ENCODE peak calls at places on chromosomes 12 and 14, in four cellular contexts. G is HCT116, J is HepG2, Q is K562. U is an unnamed sample.

GRCh38 chr14:105912641-105913180 is 386.3 kb downstream of the TMEM121 start:
- DNase-seq in G (no peak), J (no peak), Q (no peak), U (no peak)

GRCh38 chr12:45040977-45041376 is 9.9 kb downstream of the DBX2 start:
- DNase-seq in G (no peak), J (no peak), Q (no peak), U (no peak)

GRCh38 chr12:70603044-70603443 is 34.2 kb downstream of the PTPRB start:
- DNase-seq in G (no peak), J (no peak), Q (no peak), U (no peak)

GRCh38 chr14:69045857-69046351 is 66.8 kb upstream of the ACTN1 start:
- DNase-seq in G (no peak), J (no peak), Q (no peak), U (no peak)

GRCh38 chr14:69244946-69245345 is 15.0 kb upstream of the GALNT16 start:
- DNase-seq in G (no peak), J (no peak), Q (no peak), U (no peak)

GRCh38 chr12:68007023-68007422 is 17.8 kb downstream of the IFNG-AS1 start:
- DNase-seq in G (no peak), J (no peak), Q (no peak), U (no peak)

GRCh38 chr14:99619873-99620834 is 16.1 kb upstream of the CCDC85C start:
- DNase-seq in G (no peak), J (no peak), Q (no peak), U (no peak)

GRCh38 chr12:19596755-19597154 is 157.5 kb downstream of the AEBP2 start:
- DNase-seq in G (no peak), J (no peak), Q (no peak), U (no peak)

GRCh38 chr12:127162902-127163301 is 1104.1 kb upstream of the TMEM132C start:
- DNase-seq in G (no peak), J (no peak), Q (peak; percentile 24), U (no peak)

GRCh38 chr14:59407246-59407615 is 57.9 kb downstream of the GPR135 start:
- DNase-seq in G (no peak), J (peak; percentile 26), Q (no peak), U (no peak)

GRCh38 chr14:67426161-67426560 is 14.2 kb upstream of the PLEK2 start:
- DNase-seq in G (no peak), J (no peak), Q (no peak), U (no peak)
- TF ChIP-seq ELF1 in G (no peak), J (no peak), Q (no peak), U (no peak)

GRCh38 chr14:75126679-75127473 is at the start of gene NEK9:
- DNase-seq in G (peak; percentile 83), J (peak; percentile 73), Q (peak; percentile 71), U (peak; percentile 94)

GRCh38 chr14:75127903-75128595 is 1.2 kb upstream of the NEK9 start:
- DNase-seq in G (no peak), J (peak; percentile 51), Q (no peak), U (peak; percentile 8)

GRCh38 chr14:75123991-75124390 is 2.9 kb downstream of the NEK9 start:
- DNase-seq in G (peak; percentile 46), J (no peak), Q (peak; percentile 32), U (peak; percentile 12)

GRCh38 chr14:75125617-75126016 is 1.2 kb downstream of the NEK9 start:
- DNase-seq in G (no peak), J (no peak), Q (no peak), U (peak; percentile 12)

DNA sequence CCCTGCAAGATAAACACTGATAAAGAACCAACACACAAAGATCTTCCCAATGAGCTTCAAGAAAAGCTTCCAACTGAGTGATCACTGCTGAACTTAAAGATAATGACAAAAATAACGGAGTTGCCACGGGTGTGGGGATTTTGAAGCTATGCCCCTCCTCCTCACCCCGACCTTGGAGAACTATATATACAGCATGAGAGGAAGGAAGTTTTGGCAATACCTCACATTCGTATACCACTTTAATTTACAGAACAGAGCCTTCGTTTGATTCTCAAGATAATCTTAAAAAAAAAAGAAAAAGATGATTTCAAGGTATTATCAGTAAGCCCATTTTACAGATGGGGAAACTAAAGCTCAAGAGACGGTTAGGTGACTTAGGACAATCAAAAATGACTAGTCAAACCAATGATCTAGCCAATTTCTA is 715 bp downstream of the NEK9 start:
- DNase-seq in G (no peak), J (no peak), Q (no peak), U (peak; percentile 31)
- TF ChIP-seq ELF1 in G (no peak), J (no peak), Q (no peak), U (no peak)

DNA sequence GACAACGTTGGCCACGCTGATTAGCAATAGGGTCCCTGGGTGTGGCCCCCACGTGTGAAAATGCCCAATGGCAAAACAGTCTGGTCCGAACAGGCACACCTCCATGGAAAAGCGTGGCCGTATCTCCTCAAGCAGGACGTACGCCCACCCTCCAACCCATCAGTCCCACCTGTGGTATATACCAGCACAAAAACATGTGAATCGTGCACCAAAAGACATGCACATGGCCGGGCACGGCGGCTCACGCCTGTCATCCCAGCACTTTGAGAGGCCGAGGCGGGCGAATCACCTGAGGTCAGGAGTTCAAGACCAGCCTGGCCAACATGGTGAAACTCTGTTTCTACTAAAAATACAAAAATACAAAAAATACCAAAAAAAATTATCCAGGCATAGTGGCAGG is 14.9 kb upstream of the SFSWAP start:
- DNase-seq in G (no peak), J (no peak), Q (no peak), U (no peak)
- TF ChIP-seq ELF1 in G (no peak), J (no peak), Q (no peak), U (no peak)

GRCh38 chr12:39426636-39427245 is 16.2 kb downstream of the KIF21A start:
- DNase-seq in G (no peak), J (no peak), Q (no peak), U (no peak)

GRCh38 chr12:39431797-39432196 is 11.1 kb downstream of the KIF21A start:
- DNase-seq in G (no peak), J (no peak), Q (no peak), U (no peak)

GRCh38 chr12:39431002-39431796 is 11.7 kb downstream of the KIF21A start:
- DNase-seq in G (no peak), J (no peak), Q (no peak), U (no peak)

GRCh38 chr12:39429809-39430208 is 13.1 kb downstream of the KIF21A start:
- DNase-seq in G (no peak), J (no peak), Q (no peak), U (no peak)

DNA sequence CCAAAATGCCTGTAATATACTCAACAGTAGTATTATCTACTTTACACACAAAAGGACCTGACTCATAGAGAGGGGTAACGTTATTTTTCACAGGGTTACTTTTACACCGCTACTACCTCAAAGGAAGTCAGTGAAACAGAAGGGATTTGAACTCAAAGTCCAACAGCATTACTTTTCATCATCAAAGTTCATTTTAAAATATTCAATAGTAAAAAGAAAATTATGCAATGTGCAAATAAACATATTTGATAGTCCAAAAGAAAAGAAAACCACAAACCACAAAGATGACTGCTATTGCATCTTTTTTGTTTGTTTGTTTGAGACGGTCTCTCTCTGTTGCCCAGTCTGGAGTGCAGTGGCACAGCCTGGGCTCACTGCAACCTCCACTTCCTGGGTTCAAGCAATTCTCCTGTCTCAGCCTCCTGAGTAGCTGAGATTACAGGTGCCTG is 15.5 kb downstream of the KIF21A start:
- DNase-seq in G (no peak), J (peak; percentile 78), Q (no peak), U (no peak)
- TF ChIP-seq ELF1 in G (no peak), J (no peak), Q (no peak), U (no peak)

GRCh38 chr12:5453471-5453870 is 21.6 kb downstream of the NTF3 start:
- DNase-seq in G (no peak), J (no peak), Q (no peak), U (no peak)
- TF ChIP-seq ELF1 in G (no peak), J (no peak), Q (no peak), U (no peak)

GRCh38 chr14:76456200-76456599 is 80.3 kb downstream of the ESRRB start:
- DNase-seq in G (peak; percentile 28), J (peak; percentile 18), Q (peak; percentile 48), U (peak; percentile 62)
- TF ChIP-seq ELF1 in G (no peak), J (no peak), Q (no peak), U (no peak)

GRCh38 chr12:69129564-69129963 is 109.8 kb upstream of the CPSF6 start:
- DNase-seq in G (no peak), J (no peak), Q (no peak), U (no peak)

GRCh38 chr12:69123909-69124638 is 115.3 kb upstream of the CPSF6 start:
- DNase-seq in G (no peak), J (no peak), Q (no peak), U (no peak)

GRCh38 chr12:69131073-69131472 is 108.3 kb upstream of the CPSF6 start:
- DNase-seq in G (no peak), J (no peak), Q (no peak), U (no peak)

GRCh38 chr12:69129014-69129413 is 110.4 kb upstream of the CPSF6 start:
- DNase-seq in G (no peak), J (no peak), Q (no peak), U (no peak)

GRCh38 chr12:69130064-69130463 is 109.3 kb upstream of the CPSF6 start:
- DNase-seq in G (no peak), J (no peak), Q (no peak), U (no peak)
- TF ChIP-seq ELF1 in G (no peak), J (no peak), Q (no peak), U (no peak)

DNA sequence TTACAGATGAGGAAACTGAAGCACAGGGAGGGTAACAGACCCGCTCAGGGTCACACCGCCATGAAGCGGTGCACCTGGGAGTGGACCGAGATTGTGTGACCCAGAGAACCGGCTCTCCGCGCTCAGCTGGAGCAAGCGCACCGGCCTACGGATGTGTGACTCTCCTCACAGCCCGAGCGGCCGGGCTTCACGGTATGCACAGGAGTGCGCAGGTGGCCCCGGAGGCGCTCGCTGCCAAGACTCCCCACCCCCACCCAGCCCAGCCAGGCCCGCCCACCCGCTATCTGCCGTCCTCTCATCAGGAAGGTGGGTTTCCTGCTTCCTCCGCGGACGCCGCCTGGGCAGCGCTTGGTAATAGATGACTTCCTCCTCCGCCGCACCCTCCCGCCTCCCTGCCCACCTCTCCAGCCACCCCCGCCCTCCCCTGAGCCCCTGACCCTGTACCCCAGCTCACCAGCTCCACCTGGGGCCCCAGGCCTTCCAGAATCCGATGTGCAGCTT is 110.7 kb downstream of the NCOR2 start:
- DNase-seq in G (no peak), J (no peak), Q (no peak), U (no peak)
- TF ChIP-seq ELF1 in G (no peak), J (no peak), Q (no peak), U (no peak)

U was measured in SK-N-SH.